ENCODE peak calls at places on chromosomes 5 and 9, in ten cellular contexts. V, A, W, Z, J, I, H, E, X and C are unnamed samples.

GRCh38 chr9:98851730-98852462 is 44.4 kb downstream of the GALNT12 start:
- DNase-seq in V (no peak), A (no peak), W (no peak), Z (no peak), J (no peak), I (no peak), H (peak; percentile 65), E (peak; percentile 3), X (no peak), C (no peak)

GRCh38 chr5:82276800-82277612 is 1.1 kb downstream of the RPS23 start:
- DNase-seq in V (no peak), A (no peak), W (no peak), Z (no peak), J (no peak), I (no peak), H (no peak), E (no peak), X (no peak), C (no peak)

GRCh38 chr5:165579911-165580310 is 2074.5 kb downstream of the MAT2B start:
- DNase-seq in V (peak; percentile 45), A (no peak), W (peak; percentile 0), Z (no peak), J (no peak), I (no peak), H (no peak), E (no peak), X (no peak), C (no peak)

GRCh38 chr9:18296702-18297531 is 177.0 kb upstream of the ADAMTSL1 start:
- DNase-seq in V (peak; percentile 26), A (no peak), W (peak; percentile 55), Z (peak; percentile 63), J (no peak), I (peak; percentile 26), H (peak; percentile 19), E (no peak), X (no peak), C (no peak)

GRCh38 chr9:97997330-97998276 is 14.5 kb downstream of the ANP32B start:
- DNase-seq in V (no peak), A (no peak), W (no peak), Z (peak; percentile 27), J (no peak), I (no peak), H (no peak), E (no peak), X (no peak), C (no peak)

GRCh38 chr5:35145671-35146317 is 84.5 kb downstream of the PRLR start:
- DNase-seq in V (no peak), A (no peak), W (no peak), Z (no peak), J (no peak), I (no peak), H (peak; percentile 23), E (no peak), X (no peak), C (no peak)

GRCh38 chr5:167899490-167899889 is 392.0 kb upstream of the WWC1 start:
- DNase-seq in V (peak; percentile 85), A (no peak), W (peak; percentile 50), Z (no peak), J (no peak), I (peak; percentile 1), H (no peak), E (no peak), X (no peak), C (no peak)

GRCh38 chr9:73081979-73082657 is 69.5 kb upstream of the ANXA1 start:
- DNase-seq in V (peak; percentile 22), A (no peak), W (peak; percentile 80), Z (peak; percentile 76), J (no peak), I (peak; percentile 91), H (peak; percentile 67), E (no peak), X (no peak), C (no peak)

GRCh38 chr9:24509850-24510249 is 35.8 kb downstream of the IZUMO3 start:
- DNase-seq in V (no peak), A (no peak), W (no peak), Z (no peak), J (no peak), I (no peak), H (peak; percentile 48), E (no peak), X (no peak), C (no peak)

GRCh38 chr9:136312436-136312835 is 8.5 kb upstream of the CCDC187 start:
- DNase-seq in V (no peak), A (peak; percentile 61), W (peak; percentile 53), Z (peak; percentile 44), J (no peak), I (peak; percentile 68), H (no peak), E (peak; percentile 30), X (no peak), C (no peak)

GRCh38 chr5:173940269-173940668 is 48.7 kb upstream of the C5orf47 start:
- DNase-seq in V (no peak), A (no peak), W (peak; percentile 43), Z (peak; percentile 24), J (no peak), I (no peak), H (no peak), E (no peak), X (no peak), C (no peak)

GRCh38 chr9:114008667-114009410 is 69.3 kb downstream of the AMBP start:
- DNase-seq in V (no peak), A (no peak), W (no peak), Z (no peak), J (peak; percentile 9), I (no peak), H (no peak), E (no peak), X (no peak), C (peak; percentile 13)

GRCh38 chr9:119368179-119368578 is 1.1 kb downstream of the BRINP1 start:
- DNase-seq in V (no peak), A (no peak), W (no peak), Z (no peak), J (no peak), I (no peak), H (no peak), E (no peak), X (no peak), C (no peak)

GRCh38 chr5:141957367-141957993 is 522 bp downstream of the PCDH12 start:
- DNase-seq in V (no peak), A (no peak), W (no peak), Z (no peak), J (no peak), I (peak; percentile 45), H (no peak), E (no peak), X (no peak), C (no peak)

GRCh38 chr5:90020575-90021535 is 388.7 kb downstream of the CETN3 start:
- DNase-seq in V (peak; percentile 97), A (no peak), W (peak; percentile 97), Z (peak; percentile 99), J (no peak), I (peak; percentile 56), H (peak; percentile 27), E (no peak), X (no peak), C (no peak)